ENCODE peak calls at places on chromosomes 12 and 14, in ten cellular contexts. D is A172; L is astrocyte of the cerebellum; G is immature natural killer cell; C is PC-3; U is stimulated activated CD4-positive, alpha-beta T cell treated with anti-CD3 and anti-CD28 coated beads, Interleukin-1b, Interleukin-23, amount 100 ng/mL, for 4 hours; O is activated naive CD4-positive, alpha-beta T cell treated with anti-CD3 and anti-CD28 coated beads, Interleukin-2, amount 10 ng/mL, durations not matched to agents 7 days and 5 days; A is activated CD8-positive, alpha-beta memory T cell treated with anti-CD3 and anti-CD28 coated beads for 1 hour; W is ovary; Z is COLO829. E is an unnamed sample.

GRCh38 chr12:68844788-68845695 is 37.1 kb downstream of the MDM2 start:
- DNase-seq in A (no peak), C (no peak), U (no peak), D (no peak), W (no peak), G (no peak), O (no peak), L (no peak), Z (no peak), E (no peak)

GRCh38 chr12:72264548-72265175 is 7.5 kb upstream of the TRHDE start:
- DNase-seq in W (no peak), A (no peak), L (no peak), U (no peak), O (no peak), D (peak), G (no peak), C (peak), Z (no peak), E (no peak)

GRCh38 chr12:56487448-56488040 is 417 bp downstream of the GLS2 start:
- DNase-seq in Z (no peak), L (no peak), A (no peak), D (no peak), C (peak), U (peak), G (no peak), W (peak), O (peak), E (no peak)

GRCh38 chr14:68291820-68292219 is 472.2 kb downstream of the RAD51B start:
- DNase-seq in D (no peak), G (no peak), O (no peak), W (no peak), A (no peak), Z (no peak), U (no peak), C (peak), L (no peak), E (no peak)

GRCh38 chr12:75327642-75328041 is 2.5 kb downstream of the CAPS2 start:
- DNase-seq in G (no peak), W (no peak), O (no peak), A (no peak), D (no peak), C (no peak), L (no peak), U (no peak), Z (no peak), E (no peak)

GRCh38 chr14:104001003-104001402 is 58.7 kb upstream of the RD3L start:
- DNase-seq in D (no peak), Z (no peak), L (no peak), O (peak), U (no peak), W (no peak), C (peak), G (no peak), A (no peak), E (no peak)

GRCh38 chr14:77674931-77675330 is 32.9 kb downstream of the ALKBH1 start:
- DNase-seq in G (no peak), C (no peak), W (no peak), O (no peak), L (no peak), Z (no peak), A (no peak), U (no peak), D (no peak), E (no peak)

GRCh38 chr12:114682920-114683708 is 861 bp downstream of the TBX3 start:
- DNase-seq in W (peak), A (no peak), C (peak), L (no peak), O (no peak), G (no peak), Z (no peak), U (no peak), D (peak), E (no peak)

GRCh38 chr12:57894577-57895292 is 46.6 kb upstream of the ATP23 start:
- DNase-seq in U (no peak), C (no peak), G (no peak), D (no peak), W (no peak), O (no peak), Z (no peak), A (no peak), L (no peak), E (no peak)

GRCh38 chr14:77037886-77038511 is 9.5 kb upstream of the IRF2BPL start:
- DNase-seq in Z (no peak), A (peak), L (no peak), G (peak), U (peak), O (peak), C (peak), D (peak), W (peak), E (peak)

GRCh38 chr12:2301531-2302461 is 249.0 kb downstream of the CACNA1C start:
- DNase-seq in O (no peak), L (peak), Z (no peak), U (no peak), D (no peak), G (no peak), W (no peak), C (no peak), A (no peak), E (no peak)

GRCh38 chr12:122860052-122860853 is 25.0 kb downstream of the HIP1R start:
- DNase-seq in W (peak), L (peak), A (peak), G (peak), Z (peak), O (peak), U (peak), D (peak), C (peak), E (peak)

GRCh38 chr12:111269688-111270087 is 99.2 kb downstream of the PHETA1 start:
- DNase-seq in L (no peak), A (no peak), W (no peak), D (no peak), O (no peak), C (no peak), G (no peak), Z (no peak), U (no peak), E (no peak)

GRCh38 chr12:95789126-95790024 is 1.2 kb downstream of the NTN4 start:
- DNase-seq in Z (no peak), D (no peak), G (no peak), C (peak), U (no peak), L (no peak), A (no peak), W (peak), O (no peak), E (no peak)

GRCh38 chr12:28130625-28131598 is 59.3 kb upstream of the CCDC91 start:
- DNase-seq in C (peak), A (no peak), L (peak), G (no peak), Z (peak), U (no peak), O (no peak), W (peak), D (peak), E (no peak)

GRCh38 chr12:63103489-63104131 is 47.4 kb downstream of the AVPR1A start:
- DNase-seq in C (peak), Z (peak), U (no peak), W (no peak), A (no peak), G (no peak), D (peak), O (no peak), L (no peak), E (no peak)

GRCh38 chr14:56145181-56145580 is 27.0 kb downstream of the PELI2 start:
- DNase-seq in C (no peak), L (no peak), U (no peak), Z (no peak), A (no peak), G (no peak), W (no peak), O (no peak), D (no peak), E (no peak)

GRCh38 chr12:63882844-63883243 is 38.3 kb downstream of the SRGAP1 start:
- DNase-seq in D (no peak), G (no peak), C (no peak), Z (peak), W (no peak), O (no peak), U (no peak), A (no peak), L (no peak), E (no peak)

GRCh38 chr12:77231548-77231947 is 166.2 kb upstream of the E2F7 start:
- DNase-seq in U (no peak), C (no peak), L (peak), Z (no peak), O (no peak), A (no peak), D (peak), G (no peak), W (peak), E (no peak)

GRCh38 chr12:57852195-57852594 is 5.7 kb upstream of the CTDSP2 start:
- DNase-seq in W (no peak), C (no peak), Z (no peak), A (no peak), O (no peak), G (no peak), L (no peak), U (no peak), D (no peak), E (no peak)

GRCh38 chr12:25420116-25420515 is 133.0 kb downstream of the LMNTD1 start:
- DNase-seq in U (no peak), A (no peak), G (no peak), C (no peak), W (no peak), D (no peak), L (no peak), O (no peak), Z (no peak), E (no peak)

GRCh38 chr14:54219281-54220121 is 177.3 kb upstream of the CDKN3 start:
- DNase-seq in D (no peak), C (no peak), U (no peak), A (no peak), L (no peak), W (no peak), Z (no peak), G (no peak), O (no peak), E (no peak)

GRCh38 chr14:90758028-90758889 is 58.0 kb downstream of the TTC7B start:
- DNase-seq in L (peak), C (peak), U (peak), A (peak), Z (peak), G (peak), O (peak), W (peak), D (peak), E (peak)

GRCh38 chr12:42666671-42667243 is 77.2 kb upstream of the PRICKLE1 start:
- DNase-seq in O (no peak), A (no peak), C (peak), W (no peak), G (no peak), L (no peak), Z (no peak), D (no peak), U (no peak), E (no peak)

GRCh38 chr12:31773223-31773750 is 44.5 kb upstream of the AMN1 start:
- DNase-seq in Z (no peak), U (no peak), A (no peak), W (peak), D (no peak), G (no peak), L (no peak), C (no peak), O (no peak), E (no peak)

GRCh38 chr12:13169255-13169654 is 27.3 kb upstream of the EMP1 start:
- DNase-seq in O (no peak), W (no peak), U (no peak), L (no peak), A (no peak), D (no peak), C (no peak), Z (no peak), G (no peak), E (no peak)

GRCh38 chr12:116317986-116318737 is 40.7 kb upstream of the MED13L start:
- DNase-seq in Z (no peak), L (no peak), G (no peak), A (no peak), W (no peak), U (no peak), D (no peak), C (peak), O (no peak), E (no peak)

GRCh38 chr14:68404652-68405183 is 388.1 kb downstream of the ZFP36L1 start:
- DNase-seq in L (no peak), C (no peak), U (no peak), W (no peak), G (no peak), A (no peak), D (no peak), Z (no peak), O (no peak), E (no peak)

GRCh38 chr12:26196424-26196722 is 1.0 kb downstream of the SSPN start:
- DNase-seq in D (no peak), W (no peak), Z (no peak), O (no peak), U (no peak), C (no peak), L (no peak), G (no peak), A (no peak), E (no peak)